ENCODE peak calls at places on chromosomes 2 and 18, in five cellular contexts. One of them, this sample, is unnamed.

GRCh38 chr2:202056611-202057010 is 16.4 kb upstream of the KIAA2012 start:
- DNase-seq in germinal center: no peak
- DNase-seq in stromal cell of bone marrow: no peak
- DNase-seq in NCI-H1105: no peak
- DNase-seq in PC-9: peak
- DNase-seq in this sample: no peak

GRCh38 chr2:18273205-18273604 is 287.2 kb downstream of the RDH14 start:
- DNase-seq in germinal center: no peak
- DNase-seq in stromal cell of bone marrow: no peak
- DNase-seq in NCI-H1105: no peak
- DNase-seq in PC-9: no peak
- DNase-seq in this sample: no peak

GRCh38 chr2:219059725-219060682 is 717 bp downstream of the IHH start:
- DNase-seq in germinal center: no peak
- DNase-seq in stromal cell of bone marrow: no peak
- DNase-seq in NCI-H1105: no peak
- DNase-seq in PC-9: no peak
- DNase-seq in this sample: no peak

GRCh38 chr2:54557601-54558187 is 101.6 kb downstream of the SPTBN1 start:
- DNase-seq in germinal center: peak
- DNase-seq in stromal cell of bone marrow: no peak
- DNase-seq in NCI-H1105: peak
- DNase-seq in PC-9: peak
- DNase-seq in this sample: no peak

GRCh38 chr2:238286551-238286950 is 1.9 kb downstream of the PER2 start:
- DNase-seq in germinal center: no peak
- DNase-seq in stromal cell of bone marrow: peak
- DNase-seq in NCI-H1105: no peak
- DNase-seq in PC-9: peak
- DNase-seq in this sample: peak

GRCh38 chr18:36312806-36313395 is 15.4 kb downstream of the FHOD3 start:
- DNase-seq in germinal center: no peak
- DNase-seq in stromal cell of bone marrow: no peak
- DNase-seq in NCI-H1105: no peak
- DNase-seq in PC-9: no peak
- DNase-seq in this sample: no peak

GRCh38 chr2:171390941-171391516 is 42.8 kb downstream of the METTL8 start:
- DNase-seq in germinal center: no peak
- DNase-seq in stromal cell of bone marrow: peak
- DNase-seq in NCI-H1105: no peak
- DNase-seq in PC-9: peak
- DNase-seq in this sample: no peak

GRCh38 chr18:79664525-79665125 is 15.0 kb upstream of the CTDP1 start:
- DNase-seq in germinal center: no peak
- DNase-seq in stromal cell of bone marrow: no peak
- DNase-seq in NCI-H1105: no peak
- DNase-seq in PC-9: no peak
- DNase-seq in this sample: no peak

GRCh38 chr2:158993721-158994587 is 25.5 kb downstream of the TANC1 start:
- DNase-seq in germinal center: no peak
- DNase-seq in stromal cell of bone marrow: no peak
- DNase-seq in NCI-H1105: no peak
- DNase-seq in PC-9: no peak
- DNase-seq in this sample: no peak

GRCh38 chr2:100321181-100321880 is 970 bp downstream of the LONRF2 start:
- DNase-seq in germinal center: peak
- DNase-seq in stromal cell of bone marrow: no peak
- DNase-seq in NCI-H1105: peak
- DNase-seq in PC-9: no peak
- DNase-seq in this sample: no peak

GRCh38 chr2:64978514-64979268 is 10.5 kb upstream of the SLC1A4 start:
- DNase-seq in germinal center: peak
- DNase-seq in stromal cell of bone marrow: no peak
- DNase-seq in NCI-H1105: no peak
- DNase-seq in PC-9: no peak
- DNase-seq in this sample: no peak

GRCh38 chr2:444937-445884 is 157.3 kb upstream of the ALKAL2 start:
- DNase-seq in germinal center: no peak
- DNase-seq in stromal cell of bone marrow: no peak
- DNase-seq in NCI-H1105: no peak
- DNase-seq in PC-9: no peak
- DNase-seq in this sample: no peak

GRCh38 chr2:171814883-171815282 is 79.2 kb downstream of the SLC25A12 start:
- DNase-seq in germinal center: no peak
- DNase-seq in stromal cell of bone marrow: no peak
- DNase-seq in NCI-H1105: no peak
- DNase-seq in PC-9: no peak
- DNase-seq in this sample: no peak

GRCh38 chr2:170817247-170817998 is 736 bp downstream of the GAD1 start:
- DNase-seq in germinal center: no peak
- DNase-seq in stromal cell of bone marrow: no peak
- DNase-seq in NCI-H1105: peak
- DNase-seq in PC-9: peak
- DNase-seq in this sample: no peak

GRCh38 chr18:61400016-61400630 is 66.9 kb downstream of the CDH20 start:
- DNase-seq in germinal center: no peak
- DNase-seq in stromal cell of bone marrow: no peak
- DNase-seq in NCI-H1105: no peak
- DNase-seq in PC-9: no peak
- DNase-seq in this sample: no peak

GRCh38 chr2:159615936-159616733 is at the start of gene BAZ2B:
- DNase-seq in germinal center: peak
- DNase-seq in stromal cell of bone marrow: peak
- DNase-seq in NCI-H1105: peak
- DNase-seq in PC-9: peak
- DNase-seq in this sample: peak